ENCODE peak calls at places on chromosomes 5 and 9, in seven cellular contexts. Q, H, W, S, A, U and T are unnamed samples. For H3K27me3 and H3K4me1, the result is how much of the 10 kb centered on the place peaks cover.

GRCh38 chr9:95966303-95966702 is 90.8 kb downstream of the ERCC6L2 start:
- DNase-seq in Q (no peak), H (no peak), W (no peak), S (no peak), A (no peak), U (peak), T (no peak)

GRCh38 chr9:79829566-79830347 is 258.0 kb downstream of the TLE4 start:
- DNase-seq in Q (no peak), H (no peak), W (no peak), S (no peak), A (no peak), U (no peak), T (no peak)

GRCh38 chr5:172688735-172689572 is 47.9 kb downstream of the NEURL1B start:
- DNase-seq in Q (no peak), H (no peak), W (no peak), S (no peak), A (no peak), U (no peak), T (no peak)

GRCh38 chr5:177537389-177538361 is 16.7 kb downstream of the FAM193B start:
- DNase-seq in Q (peak), H (no peak), W (no peak), S (no peak), A (no peak), U (peak), T (no peak)

GRCh38 chr9:91248707-91249106 is 113.0 kb downstream of the AUH start:
- DNase-seq in Q (no peak), H (no peak), W (no peak), S (no peak), A (no peak), U (peak), T (no peak)

GRCh38 chr5:1176473-1177391 is 24.7 kb upstream of the SLC6A19 start:
- DNase-seq in Q (peak), H (no peak), W (no peak), S (no peak), A (peak), U (no peak), T (peak)

GRCh38 chr5:58545912-58546311 is 37.0 kb upstream of the RAB3C start:
- DNase-seq in Q (peak), H (no peak), W (no peak), S (no peak), A (no peak), U (no peak), T (no peak)

GRCh38 chr9:6563036-6563435 is 82.5 kb downstream of the GLDC start:
- DNase-seq in Q (no peak), H (no peak), W (no peak), S (no peak), A (no peak), U (no peak), T (no peak)

GRCh38 chr5:106269252-106269843 is 1401.4 kb downstream of the EFNA5 start:
- DNase-seq in Q (peak), H (no peak), W (no peak), S (no peak), A (no peak), U (peak), T (no peak)

GRCh38 chr9:98865284-98865683 is 57.8 kb downstream of the GALNT12 start:
- DNase-seq in Q (no peak), H (no peak), W (no peak), S (no peak), A (no peak), U (no peak), T (no peak)

GRCh38 chr9:98867434-98868168 is 60.1 kb downstream of the GALNT12 start:
- DNase-seq in Q (peak), H (no peak), W (no peak), S (no peak), A (peak), U (peak), T (no peak)

GRCh38 chr9:98867109-98867433 is 59.6 kb downstream of the GALNT12 start:
- DNase-seq in Q (no peak), H (no peak), W (no peak), S (no peak), A (no peak), U (no peak), T (no peak)

GRCh38 chr9:98864257-98865180 is 57.0 kb downstream of the GALNT12 start:
- DNase-seq in Q (no peak), H (no peak), W (no peak), S (no peak), A (no peak), U (peak), T (no peak)

DNA sequence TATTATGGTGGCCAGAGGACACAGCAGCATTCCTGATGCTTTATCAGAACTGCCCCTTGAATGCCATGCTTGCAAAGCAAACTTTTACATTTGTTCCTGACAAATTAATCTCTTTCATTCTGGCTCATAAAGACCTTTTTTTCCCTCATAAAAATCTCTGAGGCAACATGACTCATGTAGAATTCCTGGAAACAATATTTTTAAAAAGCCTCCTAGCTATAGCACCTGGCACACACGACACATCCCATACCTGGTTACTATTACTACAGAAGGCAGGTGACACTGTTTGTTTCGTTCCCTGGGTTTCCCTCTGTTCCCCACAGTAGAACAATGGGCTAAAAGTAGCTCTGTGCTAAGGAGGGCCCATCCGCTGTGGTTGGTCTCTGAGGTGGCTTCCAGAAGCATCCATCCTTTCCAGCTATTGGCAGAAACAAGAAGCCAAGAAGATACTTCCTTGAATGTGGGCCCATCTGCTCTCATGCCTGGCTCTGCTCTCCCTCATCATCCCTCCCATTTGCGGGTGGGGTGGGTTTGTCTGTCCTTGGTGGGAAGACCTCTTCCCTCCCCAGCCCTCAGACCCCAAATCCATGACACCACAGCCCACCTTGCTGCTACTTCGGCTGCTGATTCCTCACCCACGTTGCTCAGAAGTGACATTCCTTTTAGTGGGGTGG is 59.1 kb downstream of the GALNT12 start:
- DNase-seq in Q (no peak), H (no peak), W (no peak), S (no peak), A (no peak), U (no peak), T (no peak)
- H3K27ac ChIP-seq in Q (no peak), H (no peak), W (no peak), S (no peak), A (peak), U (no peak), T (no peak)

DNA sequence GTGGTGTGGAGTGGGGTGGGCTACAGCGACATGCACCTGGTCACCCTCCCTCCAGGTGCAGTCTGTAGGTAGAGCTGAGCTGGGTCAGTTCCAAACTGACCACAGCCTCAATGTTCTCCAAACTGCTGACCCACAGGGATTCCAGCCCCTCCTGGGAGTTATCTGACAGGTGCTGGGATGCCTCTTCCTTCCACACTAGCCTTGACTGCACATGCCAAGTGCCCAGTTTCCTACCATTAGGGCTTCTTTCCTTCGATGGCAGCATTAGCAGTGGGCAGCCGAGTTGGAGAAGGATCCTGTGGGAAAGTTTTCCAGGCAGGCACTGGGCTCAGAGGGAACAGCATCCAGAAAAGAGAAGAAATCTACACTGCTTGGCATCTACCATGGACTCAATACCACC is 64.0 kb upstream of the GABRP start:
- DNase-seq in Q (no peak), H (no peak), W (no peak), S (no peak), A (no peak), U (no peak), T (no peak)
- H3K27me3 ChIP-seq in Q (under half), H (under half), W (under half), S (under half), A (under half), U (under half), T (under half)

DNA sequence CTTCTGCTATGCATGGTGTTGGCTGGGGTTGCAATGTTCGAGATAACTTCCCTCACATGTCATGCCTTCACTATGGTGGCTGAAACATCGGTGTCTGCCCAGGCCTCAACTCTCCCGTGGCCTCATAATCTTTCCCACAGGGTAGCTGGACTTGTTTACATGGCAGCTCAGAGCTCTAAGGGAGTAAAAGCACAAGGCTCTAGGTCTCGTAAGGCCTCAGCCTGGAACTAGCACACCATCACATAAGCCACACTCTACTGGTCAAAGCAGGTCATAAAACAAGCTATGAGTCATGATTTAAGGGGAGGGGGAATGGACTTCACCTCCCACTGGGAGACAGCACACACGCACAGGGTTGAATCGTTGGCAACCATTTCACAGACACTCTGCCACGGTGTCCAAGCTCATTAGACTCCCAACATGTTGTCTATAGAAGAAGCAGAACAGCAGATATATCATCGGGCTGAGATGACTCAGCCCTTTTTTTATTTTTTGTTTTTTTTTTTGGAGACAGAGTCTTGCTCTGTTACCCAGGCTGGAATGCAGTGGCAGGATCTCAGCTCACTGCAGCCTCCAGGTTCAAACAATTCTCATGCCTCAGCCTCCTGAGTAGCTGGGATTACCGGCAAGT is 66.8 kb upstream of the IL17B start:
- DNase-seq in Q (peak), H (no peak), W (no peak), S (no peak), A (no peak), U (peak), T (no peak)
- H3K4me1 ChIP-seq in Q (under half), H (under half), W (under half), S (under half), A (under half), U (under half), T (under half)

DNA sequence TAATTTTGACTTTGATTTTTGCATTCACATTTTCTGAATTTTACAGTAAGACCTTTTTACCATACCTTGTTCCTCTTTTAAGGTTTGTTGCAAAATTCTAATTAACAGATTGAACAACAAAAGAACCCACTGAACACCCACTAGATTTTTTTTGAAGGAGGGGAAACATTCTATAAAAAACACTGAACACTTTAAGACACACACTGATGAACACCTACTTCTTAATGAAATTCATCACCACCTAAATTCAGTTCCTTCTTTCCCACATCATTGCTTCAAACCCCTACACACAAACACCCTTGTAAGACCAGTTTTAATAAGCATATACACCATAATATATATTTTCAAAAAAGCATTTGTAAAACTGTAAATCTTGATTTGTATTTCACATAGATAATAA is 559.0 kb upstream of the MEF2C start:
- DNase-seq in Q (no peak), H (no peak), W (no peak), S (no peak), A (no peak), U (no peak), T (no peak)
- H3K27ac ChIP-seq in Q (no peak), H (no peak), W (no peak), S (no peak), A (no peak), U (no peak), T (no peak)

DNA sequence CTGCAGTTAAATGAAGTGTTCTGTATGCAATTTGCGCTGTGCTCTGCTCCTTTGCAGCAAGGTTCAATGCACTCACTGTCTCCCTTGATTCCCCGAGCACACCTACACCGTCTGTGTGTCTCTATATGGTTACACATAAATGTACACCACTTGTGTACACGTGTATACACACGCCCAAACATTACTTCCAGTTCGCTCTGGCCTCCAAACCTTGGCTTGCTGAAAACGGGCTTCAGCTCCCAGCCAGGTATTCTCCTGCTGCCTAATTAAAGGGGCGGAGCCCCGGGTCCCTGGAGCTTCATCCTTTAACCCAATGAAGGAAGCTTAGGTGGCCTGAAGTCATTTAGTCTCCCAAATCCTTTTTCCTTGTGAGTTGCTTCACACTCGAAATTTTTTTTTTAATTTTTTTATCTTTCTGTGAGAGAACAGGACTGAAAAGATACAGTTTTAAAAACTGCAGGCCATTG is 4.6 kb downstream of the ISL1 start:
- DNase-seq in Q (peak), H (no peak), W (no peak), S (no peak), A (no peak), U (no peak), T (no peak)
- H3K27me3 ChIP-seq in Q (under half), H (under half), W (under half), S (half or more), A (half or more), U (under half), T (half or more)

DNA sequence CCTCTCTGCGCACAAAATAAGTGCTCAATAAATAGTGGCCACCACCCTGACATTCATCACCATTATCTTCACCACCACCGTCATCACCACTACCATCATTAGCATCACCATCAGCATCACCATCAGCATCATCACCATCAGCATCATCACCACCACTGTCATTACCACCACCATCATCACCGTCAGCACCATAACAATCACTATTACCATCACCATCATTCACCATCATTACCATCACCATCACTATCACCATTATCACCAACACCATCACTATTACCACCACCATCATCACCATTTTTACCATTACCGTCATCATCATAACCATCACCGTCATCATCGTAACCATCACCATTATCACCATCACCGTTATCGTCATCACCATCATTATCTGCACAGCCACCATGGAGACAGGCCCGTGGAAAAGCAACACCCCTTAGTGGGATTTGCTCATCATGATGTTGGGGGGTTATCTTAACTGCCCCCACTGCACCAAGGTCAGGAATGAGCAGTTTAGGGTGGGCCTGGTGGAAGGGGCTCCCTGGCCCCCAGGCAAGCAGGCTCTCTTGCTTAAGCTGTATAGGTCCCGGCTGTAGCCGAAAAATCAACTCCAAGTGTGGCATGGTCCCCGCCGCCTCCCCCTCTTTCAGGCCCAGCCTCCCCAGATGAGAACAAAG is 18.1 kb downstream of the AKNA start:
- DNase-seq in Q (no peak), H (no peak), W (peak), S (peak), A (no peak), U (no peak), T (no peak)
- H3K4me1 ChIP-seq in Q (under half), H (under half), W (half or more), S (half or more), A (half or more), U (under half), T (under half)

DNA sequence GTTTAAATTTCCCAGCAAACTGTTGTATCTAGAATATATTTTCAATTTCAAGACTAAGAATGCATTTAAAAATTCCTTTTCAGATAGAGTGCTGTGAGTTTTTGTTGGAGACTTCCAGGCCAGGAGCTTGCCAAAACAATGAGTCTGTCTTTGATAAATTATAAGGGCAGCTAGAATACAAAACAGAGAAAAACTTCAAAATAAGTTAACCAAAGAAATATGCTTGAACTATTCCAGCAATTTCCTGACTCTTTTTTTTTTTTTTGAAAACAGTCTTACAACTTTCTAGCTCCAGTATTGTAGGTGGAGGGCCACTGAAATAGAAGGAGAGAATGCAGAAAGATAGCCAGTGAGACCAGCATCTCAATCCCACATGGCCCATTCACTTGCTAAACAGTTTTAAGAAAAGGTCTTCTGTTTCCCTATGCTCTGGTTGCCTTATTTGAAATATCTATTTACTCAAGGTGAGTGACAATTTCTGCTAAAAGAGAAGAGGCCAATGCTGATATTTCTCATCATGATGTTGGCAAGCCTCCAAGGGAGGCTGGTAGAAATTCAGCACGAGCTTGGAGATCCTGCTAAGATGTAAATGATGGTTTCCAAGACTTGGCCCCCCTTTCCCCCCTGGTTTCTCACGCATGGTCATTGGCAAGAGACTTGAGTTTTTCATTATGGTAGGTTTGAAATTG is 103.2 kb downstream of the USP20 start:
- DNase-seq in Q (no peak), H (no peak), W (no peak), S (no peak), A (no peak), U (peak), T (no peak)
- H3K27ac ChIP-seq in Q (no peak), H (no peak), W (no peak), S (no peak), A (peak), U (no peak), T (no peak)

DNA sequence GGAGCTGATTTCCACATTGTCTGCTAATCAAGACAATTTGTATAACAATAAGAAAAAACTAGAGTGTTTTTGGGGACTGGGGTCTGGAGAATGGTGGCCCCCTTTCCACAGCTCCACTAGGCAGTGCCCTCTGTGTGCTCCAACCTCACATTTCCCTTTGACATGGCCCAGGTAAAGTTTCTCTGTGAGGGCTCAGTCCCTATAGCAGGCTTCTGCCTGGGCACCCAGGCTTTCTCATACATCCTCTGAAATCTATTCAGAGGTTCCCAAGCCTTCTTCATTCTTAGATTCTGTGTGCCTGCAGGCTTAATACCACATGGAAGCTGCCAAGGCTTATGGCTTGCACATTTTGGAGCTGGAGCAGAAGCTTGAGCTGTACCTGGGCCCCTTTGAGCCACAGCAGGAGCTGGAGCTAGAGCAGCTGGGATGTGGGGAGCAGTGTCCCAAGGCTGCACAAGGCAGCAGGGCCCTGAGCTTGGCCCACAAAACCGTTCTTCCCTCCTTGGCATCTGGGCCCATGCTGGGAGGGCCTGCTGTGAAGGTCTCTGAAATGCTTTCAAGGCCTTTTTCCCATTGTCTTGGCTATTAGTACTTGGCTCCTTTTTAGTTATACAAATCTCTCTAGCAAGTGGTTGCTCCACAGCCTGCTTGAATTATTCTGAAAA is 49.1 kb upstream of the VPS13A start:
- DNase-seq in Q (peak), H (no peak), W (no peak), S (no peak), A (no peak), U (no peak), T (peak)
- H3K27me3 ChIP-seq in Q (under half), H (under half), W (under half), S (under half), A (under half), U (under half), T (under half)